ENCODE peak calls at places on chromosomes 3 and 15, in six cellular contexts. M is progenitor cell of endocrine pancreas; O is AG10803; H is activated effector memory CD4-positive, alpha-beta T cell treated with anti-CD3 and anti-CD28 coated beads, Interleukin-2, amount 50 U/mL, for 16 hours; R is activated gamma-delta T cell treated with Interleukin-2 at 50 U/mL for 16 hours; C is NCI-H1694 treated with DMSO at 0.1 percent for 48 hours. K is an unnamed sample.

GRCh38 chr3:17584066-17584465 is 158.4 kb downstream of the TBC1D5 start:
- DNase-seq in C (no peak), O (no peak), R (no peak), H (no peak), M (no peak), K (no peak)

GRCh38 chr15:45821390-45821789 is 186.6 kb downstream of the SQOR start:
- DNase-seq in C (no peak), O (no peak), H (no peak), R (no peak), M (no peak), K (no peak)

GRCh38 chr15:101288905-101289513 is 6.0 kb downstream of the SNRPA1 start:
- DNase-seq in O (peak), M (no peak), C (peak), H (no peak), R (no peak), K (no peak)

GRCh38 chr3:169998668-169999131 is 32.1 kb downstream of the SEC62 start:
- DNase-seq in O (peak), H (no peak), M (no peak), R (no peak), C (no peak), K (no peak)

GRCh38 chr3:185792955-185793354 is 31.9 kb downstream of the IGF2BP2 start:
- DNase-seq in M (no peak), C (no peak), O (no peak), R (no peak), H (no peak), K (no peak)

GRCh38 chr15:46732060-46732459 is 985.2 kb upstream of the SEMA6D start:
- DNase-seq in C (no peak), H (no peak), O (no peak), M (no peak), R (no peak), K (no peak)

GRCh38 chr3:27590437-27591320 is 106.5 kb upstream of the SLC4A7 start:
- DNase-seq in R (no peak), C (no peak), H (no peak), M (no peak), O (peak), K (no peak)

GRCh38 chr15:71601038-71601869 is 209.1 kb upstream of the NR2E3 start:
- DNase-seq in C (no peak), M (no peak), O (no peak), R (no peak), H (no peak), K (no peak)

GRCh38 chr15:66390670-66391069 is 4.0 kb downstream of the MAP2K1 start:
- DNase-seq in O (no peak), M (no peak), C (no peak), R (peak), H (peak), K (no peak)